ENCODE peak calls at places on chromosomes 4 and X, in nine cellular contexts. Y is H9, G is ascending aorta, J is MM.1S, C is colonic mucosa, O is A549, H is ovary, L is fibroblast of lung, T is tibial artery. E is an unnamed sample.
A peak's percentile ranks its signal among the peaks of the same experiment; 100 is the strongest.

GRCh38 chr4:14568356-14568755 is 433.9 kb upstream of the CPEB2 start:
- DNase-seq in Y (no peak), G (no peak), J (no peak), C (no peak), O (no peak), H (no peak), L (peak; percentile 54), T (no peak), E (no peak)

GRCh38 chrX:34716322-34716721 is 59.2 kb upstream of the TMEM47 start:
- DNase-seq in Y (no peak), G (no peak), J (no peak), C (no peak), O (peak; percentile 2), H (no peak), L (peak; percentile 57), T (no peak), E (no peak)

GRCh38 chr4:41189076-41189475 is 25.3 kb downstream of the APBB2 start:
- DNase-seq in Y (no peak), G (no peak), J (no peak), C (no peak), O (no peak), H (no peak), L (no peak), T (no peak), E (no peak)

GRCh38 chr4:19592391-19592790 is 659.3 kb upstream of the SLIT2 start:
- DNase-seq in Y (no peak), G (no peak), J (no peak), C (no peak), O (no peak), H (no peak), L (no peak), T (no peak), E (no peak)

GRCh38 chrX:64204252-64204651 is 1.3 kb downstream of the AMER1 start:
- DNase-seq in Y (peak; percentile 27), G (peak; percentile 65), J (no peak), C (peak; percentile 19), O (no peak), H (peak; percentile 43), L (peak; percentile 8), T (peak; percentile 19), E (no peak)

GRCh38 chr4:41142946-41143720 is 71.2 kb downstream of the APBB2 start:
- DNase-seq in Y (no peak), G (peak; percentile 81), J (no peak), C (no peak), O (no peak), H (peak; percentile 71), L (peak; percentile 97), T (peak; percentile 79), E (peak; percentile 29)

GRCh38 chr4:85474818-85475630 is at the start of gene ARHGAP24:
- DNase-seq in Y (peak; percentile 93), G (peak; percentile 84), J (peak; percentile 93), C (peak; percentile 87), O (peak; percentile 91), H (peak; percentile 84), L (peak; percentile 100), T (peak; percentile 81), E (peak; percentile 83)

GRCh38 chr4:115938764-115939443 is 825.5 kb upstream of the NDST4 start:
- DNase-seq in Y (no peak), G (no peak), J (no peak), C (no peak), O (no peak), H (no peak), L (no peak), T (no peak), E (no peak)

GRCh38 chr4:22237846-22238513 is 277.9 kb downstream of the ADGRA3 start:
- DNase-seq in Y (no peak), G (no peak), J (peak; percentile 71), C (peak; percentile 59), O (no peak), H (no peak), L (peak; percentile 2), T (no peak), E (no peak)

GRCh38 chr4:176548571-176548970 is 228.8 kb downstream of the SPCS3 start:
- DNase-seq in Y (no peak), G (no peak), J (no peak), C (no peak), O (peak; percentile 50), H (no peak), L (peak; percentile 56), T (no peak), E (no peak)

DNA sequence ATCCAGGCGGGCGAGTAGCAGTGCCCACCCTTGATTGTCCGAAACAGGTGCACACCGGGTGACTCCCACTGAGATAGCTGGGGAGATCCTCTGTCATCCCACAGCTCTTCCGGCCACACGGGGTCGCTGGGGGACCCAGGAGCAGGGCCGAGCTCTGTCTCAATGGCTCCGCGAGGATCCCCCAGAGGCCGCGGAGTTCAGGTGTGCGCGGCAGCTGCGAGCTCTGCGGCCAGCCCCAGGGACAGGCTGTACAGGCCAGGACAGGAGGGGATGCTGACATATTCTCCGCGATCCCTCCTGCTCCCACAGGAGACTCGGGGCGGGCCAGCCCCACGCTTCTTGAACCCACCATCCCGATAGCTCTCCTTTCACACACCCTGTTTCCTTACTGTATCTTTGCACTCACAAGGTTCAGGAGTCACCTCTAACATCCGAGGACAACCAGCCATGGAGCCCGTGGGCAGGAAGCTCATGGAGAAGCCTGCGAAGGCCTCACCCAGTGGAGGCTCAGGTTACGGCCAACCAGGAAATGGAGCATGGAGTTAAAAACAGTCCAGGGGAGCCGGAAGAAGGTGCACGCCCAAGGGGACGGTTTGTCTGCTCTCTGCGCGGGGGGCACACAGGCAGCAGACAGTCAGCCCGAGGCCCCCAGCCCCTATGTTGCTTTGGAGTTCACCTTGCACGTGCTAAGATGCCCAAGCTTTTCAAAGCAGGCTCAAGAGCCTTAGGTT is 77.9 kb upstream of the AMELX start:
- DNase-seq in Y (peak; percentile 66), G (no peak), J (no peak), C (no peak), O (no peak), H (no peak), L (no peak), T (no peak), E (no peak)
- TF ChIP-seq CTCF in Y (peak; percentile 52), G (no peak), J (no peak), C (no peak), O (no peak), H (no peak), L (no peak), T (no peak), E (no peak)

GRCh38 chrX:103311401-103311785 is 603 bp upstream of the BEX2 start:
- DNase-seq in Y (no peak), G (no peak), J (no peak), C (no peak), O (no peak), H (no peak), L (no peak), T (no peak), E (no peak)

GRCh38 chrX:103309860-103310591 is 764 bp downstream of the BEX2 start:
- DNase-seq in Y (no peak), G (no peak), J (no peak), C (no peak), O (no peak), H (no peak), L (no peak), T (no peak), E (no peak)

DNA sequence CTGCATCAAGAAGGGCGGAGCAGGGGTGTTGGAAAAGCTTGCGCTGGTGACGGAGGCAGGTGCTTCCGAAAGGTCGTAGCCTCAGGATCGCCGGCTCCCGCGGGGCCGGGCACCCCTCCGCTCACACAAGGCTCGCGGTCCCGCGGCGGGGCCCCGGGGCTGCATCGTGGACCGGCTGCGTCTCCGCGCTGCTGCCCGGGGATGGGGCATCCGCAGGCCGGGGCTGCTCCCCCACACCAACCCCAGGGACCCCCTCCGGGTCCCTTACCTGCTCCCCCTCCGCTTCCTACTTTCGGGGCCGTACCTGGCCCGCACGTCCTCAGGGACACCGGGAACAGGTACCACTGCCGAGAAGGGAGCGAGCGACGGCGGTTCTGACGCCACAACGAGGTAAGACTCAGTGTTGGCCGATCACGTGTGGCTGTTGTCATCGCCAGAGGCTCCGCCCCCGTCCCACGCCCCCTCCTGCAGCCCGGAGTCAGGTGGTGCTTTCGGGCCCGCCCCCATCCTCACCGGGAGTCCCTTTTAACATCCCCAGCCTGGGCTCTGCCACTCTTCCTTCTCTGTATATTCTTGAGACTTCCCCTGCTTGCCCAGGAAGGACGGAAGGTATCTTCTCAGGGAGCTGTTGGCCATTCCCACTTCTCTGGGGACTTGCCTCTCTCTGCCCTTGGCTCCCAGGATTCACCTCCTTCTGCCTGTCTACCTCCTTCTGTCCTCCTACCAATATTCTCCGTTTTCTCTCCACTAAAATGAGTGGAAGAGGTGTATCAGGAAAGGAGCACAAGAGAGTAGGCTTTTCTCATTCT is at the start of gene BEX2:
- DNase-seq in Y (peak; percentile 97), G (peak; percentile 73), J (peak; percentile 77), C (peak; percentile 83), O (peak; percentile 60), H (peak; percentile 90), L (peak; percentile 42), T (peak; percentile 29), E (peak; percentile 25)
- H3K27ac ChIP-seq in Y (no peak within 1 kb of the TSS), G (no peak within 1 kb of the TSS), J (no peak within 1 kb of the TSS), C (no peak within 1 kb of the TSS), O (peak within 1 kb of the TSS; percentile 85), H (peak within 1 kb of the TSS; percentile 66), L (no peak within 1 kb of the TSS), T (no peak within 1 kb of the TSS), E (no peak within 1 kb of the TSS)

GRCh38 chrX:41542151-41542935 is 95.2 kb downstream of the NYX start:
- DNase-seq in Y (no peak), G (no peak), J (no peak), C (peak; percentile 45), O (no peak), H (no peak), L (no peak), T (no peak), E (no peak)

GRCh38 chrX:41543668-41544067 is 96.5 kb downstream of the NYX start:
- DNase-seq in Y (no peak), G (no peak), J (no peak), C (no peak), O (no peak), H (no peak), L (no peak), T (no peak), E (no peak)

GRCh38 chrX:41538707-41539106 is 91.6 kb downstream of the NYX start:
- DNase-seq in Y (no peak), G (no peak), J (no peak), C (no peak), O (no peak), H (no peak), L (no peak), T (no peak), E (no peak)

GRCh38 chrX:41543022-41543421 is 95.9 kb downstream of the NYX start:
- DNase-seq in Y (no peak), G (no peak), J (no peak), C (no peak), O (no peak), H (no peak), L (no peak), T (no peak), E (no peak)

DNA sequence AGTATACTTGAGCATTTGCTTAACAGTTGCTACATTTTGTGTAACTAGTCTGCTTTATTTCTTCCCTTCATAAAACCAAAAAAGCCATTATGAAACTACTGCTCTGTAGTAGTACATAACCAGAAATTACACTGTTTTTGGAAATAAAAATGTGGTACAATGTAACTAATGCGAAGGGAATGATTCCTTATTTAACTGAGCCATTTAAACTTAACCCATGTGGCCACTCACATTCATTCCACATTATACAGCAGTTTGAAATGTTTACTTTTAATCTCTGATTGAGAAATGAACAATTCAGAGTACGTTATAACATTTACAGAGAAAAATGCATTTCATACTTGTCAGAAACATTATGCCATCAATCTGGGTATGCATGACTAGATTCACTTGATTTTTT is 94.2 kb downstream of the NYX start:
- DNase-seq in Y (no peak), G (no peak), J (no peak), C (no peak), O (no peak), H (no peak), L (peak; percentile 25), T (no peak), E (no peak)
- TF ChIP-seq CTCF in Y (no peak), G (no peak), J (no peak), C (no peak), O (no peak), H (no peak), L (no peak), T (no peak), E (no peak)

GRCh38 chrX:47216393-47216925 is 2.0 kb upstream of the CDK16 start:
- DNase-seq in Y (no peak), G (no peak), J (no peak), C (no peak), O (no peak), H (no peak), L (no peak), T (no peak), E (no peak)
- H3K27ac ChIP-seq in Y (peak overlapping the region; percentile 69), G (peak overlapping the region; percentile 97), J (peak overlapping the region; percentile 78), C (peak overlapping the region; percentile 71), O (peak overlapping the region; percentile 86), H (no peak overlapping the region), L (peak overlapping the region; percentile 75), T (peak overlapping the region; percentile 75), E (peak overlapping the region; percentile 96)

E was measured in heart right ventricle.